ENCODE peak calls at places on chromosome 14, in six cellular contexts. One of them, this sample, is unnamed.

GRCh38 chr14:105541218-105541617 is 14.8 kb downstream of the TMEM121 start:
- DNase-seq in GM12891: no peak
- DNase-seq in HepG2: no peak
- DNase-seq in K562: no peak
- DNase-seq in GM12878: no peak
- DNase-seq in H1: no peak
- DNase-seq in this sample: no peak

GRCh38 chr14:101004954-101005353 is 101.4 kb upstream of the RTL1 start:
- DNase-seq in GM12891: no peak
- DNase-seq in HepG2: no peak
- DNase-seq in K562: no peak
- DNase-seq in GM12878: no peak
- DNase-seq in H1: peak; percentile 10
- DNase-seq in this sample: no peak

GRCh38 chr14:94601961-94602391 is 10.2 kb upstream of the SERPINA3 start:
- DNase-seq in GM12891: no peak
- DNase-seq in HepG2: peak; percentile 53
- DNase-seq in K562: no peak
- DNase-seq in GM12878: no peak
- DNase-seq in H1: no peak
- DNase-seq in this sample: no peak

GRCh38 chr14:97995571-97995970 is 1198.4 kb downstream of the VRK1 start:
- DNase-seq in GM12891: no peak
- DNase-seq in HepG2: no peak
- DNase-seq in K562: no peak
- DNase-seq in GM12878: no peak
- DNase-seq in H1: no peak
- DNase-seq in this sample: no peak

GRCh38 chr14:34837801-34838322 is 37.3 kb downstream of the BAZ1A start:
- DNase-seq in GM12891: no peak
- DNase-seq in HepG2: peak; percentile 99
- DNase-seq in K562: no peak
- DNase-seq in GM12878: no peak
- DNase-seq in H1: no peak
- DNase-seq in this sample: no peak

GRCh38 chr14:93114713-93115068 is 1.0 kb downstream of the ITPK1 start:
- DNase-seq in GM12891: no peak
- DNase-seq in HepG2: no peak
- DNase-seq in K562: no peak
- DNase-seq in GM12878: no peak
- DNase-seq in H1: no peak
- DNase-seq in this sample: no peak

GRCh38 chr14:65792208-65792905 is 379.8 kb downstream of the FUT8 start:
- DNase-seq in GM12891: no peak
- DNase-seq in HepG2: no peak
- DNase-seq in K562: no peak
- DNase-seq in GM12878: no peak
- DNase-seq in H1: no peak
- DNase-seq in this sample: no peak

GRCh38 chr14:104582005-104582404 is 2.4 kb downstream of the C14orf180 start:
- DNase-seq in GM12891: no peak
- DNase-seq in HepG2: no peak
- DNase-seq in K562: peak; percentile 53
- DNase-seq in GM12878: no peak
- DNase-seq in H1: no peak
- DNase-seq in this sample: no peak

GRCh38 chr14:82146846-82147245 is 613.2 kb upstream of the SEL1L start:
- DNase-seq in GM12891: no peak
- DNase-seq in HepG2: no peak
- DNase-seq in K562: no peak
- DNase-seq in GM12878: no peak
- DNase-seq in H1: no peak
- DNase-seq in this sample: no peak

GRCh38 chr14:63248211-63248610 is 44.0 kb downstream of the RHOJ start:
- DNase-seq in GM12891: no peak
- DNase-seq in HepG2: no peak
- DNase-seq in K562: no peak
- DNase-seq in GM12878: no peak
- DNase-seq in H1: no peak
- DNase-seq in this sample: no peak

GRCh38 chr14:61526405-61527312 is 168.7 kb upstream of the HIF1A start:
- DNase-seq in GM12891: no peak
- DNase-seq in HepG2: peak; percentile 88
- DNase-seq in K562: no peak
- DNase-seq in GM12878: no peak
- DNase-seq in H1: no peak
- DNase-seq in this sample: no peak

GRCh38 chr14:89598548-89599186 is 181.6 kb upstream of the FOXN3 start:
- DNase-seq in GM12891: no peak
- DNase-seq in HepG2: peak; percentile 13
- DNase-seq in K562: no peak
- DNase-seq in GM12878: no peak
- DNase-seq in H1: no peak
- DNase-seq in this sample: no peak

GRCh38 chr14:80636071-80636470 is 305.5 kb downstream of the CEP128 start:
- DNase-seq in GM12891: no peak
- DNase-seq in HepG2: no peak
- DNase-seq in K562: no peak
- DNase-seq in GM12878: no peak
- DNase-seq in H1: no peak
- DNase-seq in this sample: no peak

GRCh38 chr14:95667251-95667693 is 19.0 kb upstream of the TCL1B start:
- DNase-seq in GM12891: no peak
- DNase-seq in HepG2: no peak
- DNase-seq in K562: no peak
- DNase-seq in GM12878: no peak
- DNase-seq in H1: no peak
- DNase-seq in this sample: no peak

GRCh38 chr14:25308244-25308643 is 258.3 kb upstream of the STXBP6 start:
- DNase-seq in GM12891: no peak
- DNase-seq in HepG2: peak; percentile 23
- DNase-seq in K562: no peak
- DNase-seq in GM12878: no peak
- DNase-seq in H1: peak; percentile 64
- DNase-seq in this sample: no peak

GRCh38 chr14:104786091-104786586 is 9.4 kb downstream of the AKT1 start:
- DNase-seq in GM12891: no peak
- DNase-seq in HepG2: no peak
- DNase-seq in K562: no peak
- DNase-seq in GM12878: no peak
- DNase-seq in H1: no peak
- DNase-seq in this sample: no peak

GRCh38 chr14:21102472-21103164 is 1.8 kb downstream of the TMEM253 start:
- DNase-seq in GM12891: no peak
- DNase-seq in HepG2: no peak
- DNase-seq in K562: peak; percentile 34
- DNase-seq in GM12878: no peak
- DNase-seq in H1: no peak
- DNase-seq in this sample: no peak

GRCh38 chr14:65131176-65131765 is 29.0 kb upstream of the MAX start:
- DNase-seq in GM12891: no peak
- DNase-seq in HepG2: no peak
- DNase-seq in K562: no peak
- DNase-seq in GM12878: no peak
- DNase-seq in H1: no peak
- DNase-seq in this sample: no peak

GRCh38 chr14:104865069-104865630 is at the start of gene CEP170B:
- DNase-seq in GM12891: peak; percentile 87
- DNase-seq in HepG2: no peak
- DNase-seq in K562: peak; percentile 87
- DNase-seq in GM12878: no peak
- DNase-seq in H1: no peak
- DNase-seq in this sample: peak; percentile 71

GRCh38 chr14:63180017-63180416 is 24.2 kb upstream of the RHOJ start:
- DNase-seq in GM12891: no peak
- DNase-seq in HepG2: no peak
- DNase-seq in K562: no peak
- DNase-seq in GM12878: no peak
- DNase-seq in H1: no peak
- DNase-seq in this sample: no peak

GRCh38 chr14:86003998-86004397 is 474.1 kb downstream of the FLRT2 start:
- DNase-seq in GM12891: no peak
- DNase-seq in HepG2: peak; percentile 44
- DNase-seq in K562: no peak
- DNase-seq in GM12878: no peak
- DNase-seq in H1: no peak
- DNase-seq in this sample: no peak

GRCh38 chr14:64971890-64972785 is at the start of gene RAB15:
- DNase-seq in GM12891: peak; percentile 67
- DNase-seq in HepG2: no peak
- DNase-seq in K562: peak; percentile 49
- DNase-seq in GM12878: no peak
- DNase-seq in H1: no peak
- DNase-seq in this sample: peak; percentile 49

GRCh38 chr14:71181215-71182003 is 274.1 kb downstream of the PCNX1 start:
- DNase-seq in GM12891: no peak
- DNase-seq in HepG2: no peak
- DNase-seq in K562: no peak
- DNase-seq in GM12878: no peak
- DNase-seq in H1: no peak
- DNase-seq in this sample: no peak

GRCh38 chr14:29271669-29272068 is 505.1 kb downstream of the FOXG1 start:
- DNase-seq in GM12891: no peak
- DNase-seq in HepG2: no peak
- DNase-seq in K562: no peak
- DNase-seq in GM12878: no peak
- DNase-seq in H1: no peak
- DNase-seq in this sample: no peak

GRCh38 chr14:70982204-70982603 is 74.9 kb downstream of the PCNX1 start:
- DNase-seq in GM12891: no peak
- DNase-seq in HepG2: no peak
- DNase-seq in K562: no peak
- DNase-seq in GM12878: no peak
- DNase-seq in H1: no peak
- DNase-seq in this sample: no peak

GRCh38 chr14:76498536-76498935 is 122.6 kb downstream of the ESRRB start:
- DNase-seq in GM12891: no peak
- DNase-seq in HepG2: no peak
- DNase-seq in K562: no peak
- DNase-seq in GM12878: no peak
- DNase-seq in H1: no peak
- DNase-seq in this sample: no peak

GRCh38 chr14:76499399-76499798 is 123.5 kb downstream of the ESRRB start:
- DNase-seq in GM12891: no peak
- DNase-seq in HepG2: no peak
- DNase-seq in K562: no peak
- DNase-seq in GM12878: no peak
- DNase-seq in H1: no peak
- DNase-seq in this sample: no peak

GRCh38 chr14:76498976-76499375 is 123.0 kb downstream of the ESRRB start:
- DNase-seq in GM12891: no peak
- DNase-seq in HepG2: no peak
- DNase-seq in K562: no peak
- DNase-seq in GM12878: no peak
- DNase-seq in H1: no peak
- DNase-seq in this sample: no peak

GRCh38 chr14:76497550-76498484 is 121.9 kb downstream of the ESRRB start:
- DNase-seq in GM12891: peak; percentile 36
- DNase-seq in HepG2: no peak
- DNase-seq in K562: peak; percentile 42
- DNase-seq in GM12878: no peak
- DNase-seq in H1: no peak
- DNase-seq in this sample: no peak

DNA sequence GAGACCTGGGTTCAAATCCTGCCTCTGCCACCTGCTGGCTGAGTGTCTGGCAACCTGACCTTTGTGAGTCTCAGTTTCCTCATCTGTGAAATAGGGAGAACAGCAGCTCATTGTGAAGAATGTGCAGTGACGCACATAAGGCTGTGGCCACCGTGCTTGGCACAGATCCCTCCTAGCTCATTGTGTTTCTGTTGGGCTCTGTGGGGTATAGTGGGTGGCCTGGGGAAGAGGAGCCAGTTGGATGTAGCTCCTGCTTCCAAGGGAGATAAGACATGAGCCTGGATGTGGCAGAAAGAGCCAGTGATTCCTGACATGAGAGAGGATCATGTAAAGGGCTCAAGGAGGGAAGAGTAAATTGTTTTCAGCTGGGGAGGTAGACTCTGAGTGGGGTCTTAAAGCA is 120.0 kb downstream of the ESRRB start:
- DNase-seq in GM12891: no peak
- DNase-seq in HepG2: no peak
- DNase-seq in K562: no peak
- DNase-seq in GM12878: no peak
- DNase-seq in H1: no peak
- DNase-seq in this sample: no peak
- TF ChIP-seq POLR2A in GM12891: no peak
- TF ChIP-seq POLR2A in HepG2: no peak
- TF ChIP-seq POLR2A in K562: no peak
- TF ChIP-seq POLR2A in GM12878: no peak
- TF ChIP-seq POLR2A in H1: no peak
- TF ChIP-seq POLR2A in this sample: no peak

GRCh38 chr14:75047506-75047905 is 3.8 kb downstream of the MLH3 start:
- DNase-seq in GM12891: no peak
- DNase-seq in HepG2: no peak
- DNase-seq in K562: no peak
- DNase-seq in GM12878: no peak
- DNase-seq in H1: no peak
- DNase-seq in this sample: no peak
- TF ChIP-seq POLR2AphosphoS5 in GM12891: no peak
- TF ChIP-seq POLR2AphosphoS5 in HepG2: no peak
- TF ChIP-seq POLR2AphosphoS5 in K562: no peak
- TF ChIP-seq POLR2AphosphoS5 in GM12878: no peak
- TF ChIP-seq POLR2AphosphoS5 in H1: no peak
- TF ChIP-seq POLR2AphosphoS5 in this sample: no peak

GRCh38 chr14:23425169-23425568 is 10.3 kb downstream of the MYH7 start:
- DNase-seq in GM12891: no peak
- DNase-seq in HepG2: no peak
- DNase-seq in K562: no peak
- DNase-seq in GM12878: no peak
- DNase-seq in H1: no peak
- DNase-seq in this sample: no peak
- TF ChIP-seq TAF1 in GM12891: no peak
- TF ChIP-seq TAF1 in HepG2: no peak
- TF ChIP-seq TAF1 in K562: no peak
- TF ChIP-seq TAF1 in GM12878: no peak
- TF ChIP-seq TAF1 in H1: no peak
- TF ChIP-seq TAF1 in this sample: no peak

DNA sequence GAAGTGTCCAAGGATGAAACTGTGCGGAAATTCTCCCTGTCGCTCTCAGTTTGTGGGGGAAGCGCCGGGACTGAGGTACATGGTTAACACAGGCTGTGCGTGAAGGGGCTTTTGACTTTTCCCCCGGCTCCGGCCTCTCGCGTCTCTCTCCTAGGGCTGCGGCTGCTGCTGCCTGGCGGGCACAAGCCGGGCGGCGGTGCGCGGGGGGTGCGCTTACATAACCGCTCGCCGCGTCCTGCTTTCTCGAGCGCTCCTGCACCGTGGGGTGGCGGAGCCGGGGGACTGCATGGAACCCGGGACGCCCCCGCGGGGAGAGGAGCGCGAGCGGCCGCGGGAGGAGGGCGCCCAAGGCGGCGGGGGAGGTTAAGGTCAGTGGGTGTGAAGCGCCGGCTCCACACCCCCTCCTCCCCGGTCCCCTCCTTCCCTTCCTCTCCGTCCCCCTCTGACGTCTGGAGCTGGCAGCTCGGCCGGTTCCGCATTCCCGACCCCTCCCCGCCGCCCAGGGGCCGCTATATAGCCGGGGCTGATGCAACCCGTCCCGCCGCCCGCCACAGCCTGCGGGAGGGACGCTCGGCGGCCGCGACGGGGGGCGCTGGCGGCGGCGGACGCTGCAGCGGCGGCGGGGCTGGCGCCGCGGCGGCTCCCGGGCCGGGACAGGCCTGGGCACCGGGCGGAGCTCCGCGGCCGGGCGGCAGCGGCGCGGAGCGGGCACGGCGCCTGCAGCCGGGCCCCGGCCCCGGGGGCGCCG is at the start of gene JDP2:
- DNase-seq in GM12891: peak; percentile 47
- DNase-seq in HepG2: peak; percentile 60
- DNase-seq in K562: peak; percentile 66
- DNase-seq in GM12878: no peak
- DNase-seq in H1: peak; percentile 79
- DNase-seq in this sample: peak; percentile 60
- TF ChIP-seq POLR2A in GM12891: no peak
- TF ChIP-seq POLR2A in HepG2: no peak
- TF ChIP-seq POLR2A in K562: no peak
- TF ChIP-seq POLR2A in GM12878: peak; percentile 66
- TF ChIP-seq POLR2A in H1: no peak
- TF ChIP-seq POLR2A in this sample: no peak